ENCODE peak calls at places on chromosomes 7 and 10, in seven cellular contexts. N, F, C, V, Z, T and U are unnamed samples.
A peak's percentile ranks its signal among the peaks of the same experiment; 100 is the strongest.

GRCh38 chr7:94414481-94414880 is 19.8 kb downstream of the COL1A2 start:
- DNase-seq in Z (no peak), T (no peak), N (no peak), V (no peak), C (no peak), F (no peak), U (peak; percentile 3)

GRCh38 chr7:157011333-157012112 is 1.1 kb upstream of the MNX1 start:
- DNase-seq in N (no peak), Z (no peak), V (no peak), C (peak; percentile 53), F (no peak), T (no peak), U (peak; percentile 12)

GRCh38 chr10:19658131-19658530 is 158.1 kb upstream of the PLXDC2 start:
- DNase-seq in T (no peak), Z (no peak), V (peak; percentile 8), C (no peak), N (no peak), F (no peak), U (peak; percentile 3)

GRCh38 chr7:70620333-70621055 is 511.4 kb upstream of the GALNT17 start:
- DNase-seq in V (no peak), T (no peak), F (no peak), N (no peak), Z (no peak), C (no peak), U (no peak)

GRCh38 chr10:113026679-113027078 is 76.6 kb downstream of the TCF7L2 start:
- DNase-seq in V (no peak), N (no peak), T (no peak), F (no peak), C (no peak), Z (no peak), U (no peak)

GRCh38 chr10:68938117-68938516 is 17.9 kb upstream of the DDX21 start:
- DNase-seq in T (no peak), V (peak; percentile 13), C (no peak), Z (no peak), N (no peak), F (no peak), U (no peak)

GRCh38 chr10:576130-576465 is 113.4 kb downstream of the DIP2C start:
- DNase-seq in C (no peak), V (peak; percentile 67), Z (no peak), N (peak; percentile 94), T (no peak), F (no peak), U (no peak)

GRCh38 chr7:7882888-7883287 is 85.7 kb upstream of the GLCCI1 start:
- DNase-seq in N (no peak), Z (no peak), T (no peak), F (no peak), V (no peak), C (no peak), U (no peak)

GRCh38 chr7:135578569-135578968 is 20.9 kb downstream of the NUP205 start:
- DNase-seq in C (no peak), F (no peak), V (no peak), Z (no peak), T (no peak), N (no peak), U (no peak)

GRCh38 chr7:70392282-70392681 is 739.7 kb upstream of the GALNT17 start:
- DNase-seq in F (no peak), C (no peak), N (no peak), V (peak; percentile 36), T (no peak), Z (no peak), U (no peak)

GRCh38 chr10:15200626-15201025 is 32.1 kb upstream of the NMT2 start:
- DNase-seq in V (peak; percentile 78), C (no peak), T (no peak), F (no peak), Z (no peak), N (peak; percentile 78), U (peak; percentile 89)

GRCh38 chr10:13930123-13930522 is 343.4 kb downstream of the PRPF18 start:
- DNase-seq in N (no peak), C (peak; percentile 6), V (no peak), T (no peak), F (no peak), Z (no peak), U (no peak)

GRCh38 chr7:135801045-135801693 is 52.6 kb upstream of the FAM180A start:
- DNase-seq in Z (no peak), N (peak; percentile 51), F (no peak), V (peak; percentile 70), T (peak; percentile 22), C (peak; percentile 88), U (peak; percentile 80)

GRCh38 chr10:94206176-94206575 is 156.6 kb downstream of the NOC3L start:
- DNase-seq in F (no peak), V (no peak), N (no peak), Z (no peak), T (no peak), C (no peak), U (no peak)

GRCh38 chr7:116951366-116952292 is 1.7 kb upstream of the ST7 start:
- DNase-seq in N (no peak), F (no peak), C (no peak), T (no peak), Z (no peak), V (no peak), U (no peak)

GRCh38 chr7:133742709-133743538 is 384.2 kb upstream of the LRGUK start:
- DNase-seq in C (peak; percentile 18), F (no peak), Z (no peak), V (peak; percentile 33), N (peak; percentile 16), T (no peak), U (peak; percentile 42)

GRCh38 chr7:155219947-155220769 is 77.5 kb upstream of the INSIG1 start:
- DNase-seq in N (no peak), Z (no peak), T (no peak), V (peak; percentile 28), C (peak; percentile 21), F (no peak), U (no peak)

GRCh38 chr7:104791065-104791464 is 222.9 kb upstream of the KMT2E start:
- DNase-seq in T (no peak), V (peak; percentile 59), Z (no peak), F (no peak), N (peak; percentile 48), C (peak; percentile 43), U (peak; percentile 66)

GRCh38 chr7:4724648-4725013 is 42.5 kb downstream of the FOXK1 start:
- DNase-seq in Z (no peak), T (no peak), N (peak; percentile 14), F (no peak), V (no peak), C (no peak), U (peak; percentile 24)

GRCh38 chr10:22321831-22322662 is 1.1 kb downstream of the BMI1 start:
- DNase-seq in N (peak; percentile 23), C (peak; percentile 70), F (no peak), T (peak; percentile 84), Z (no peak), V (no peak), U (no peak)

GRCh38 chr7:64294701-64295420 is 18.9 kb upstream of the ZNF736 start:
- DNase-seq in F (no peak), N (no peak), Z (no peak), T (no peak), C (no peak), V (no peak), U (no peak)

GRCh38 chr10:104548090-104548489 is 93.0 kb upstream of the SORCS3 start:
- DNase-seq in C (peak; percentile 71), F (no peak), N (peak; percentile 25), V (peak; percentile 61), Z (no peak), T (no peak), U (peak; percentile 24)

GRCh38 chr7:80060218-80060806 is 74.3 kb upstream of the GNAI1 start:
- DNase-seq in N (peak; percentile 43), F (no peak), T (peak; percentile 6), C (peak; percentile 38), V (peak; percentile 73), Z (no peak), U (peak; percentile 80)

GRCh38 chr10:4354382-4354812 is 471.6 kb upstream of the AKR1E2 start:
- DNase-seq in C (no peak), N (peak; percentile 96), V (peak; percentile 93), Z (no peak), T (no peak), F (no peak), U (peak; percentile 84)

GRCh38 chr10:103745264-103746247 is 109.8 kb downstream of the SH3PXD2A start:
- DNase-seq in V (peak; percentile 90), Z (no peak), F (no peak), C (no peak), N (peak; percentile 96), T (no peak), U (peak; percentile 91)

GRCh38 chr7:55132890-55133551 is 114.2 kb downstream of the EGFR start:
- DNase-seq in Z (no peak), N (peak; percentile 100), F (no peak), C (no peak), T (no peak), V (no peak), U (peak; percentile 98)

GRCh38 chr10:6493521-6494451 is 86.3 kb downstream of the PRKCQ start:
- DNase-seq in F (no peak), V (peak; percentile 85), C (no peak), Z (no peak), N (peak; percentile 89), T (no peak), U (no peak)

GRCh38 chr7:28037220-28038010 is 143.2 kb downstream of the JAZF1 start:
- DNase-seq in V (peak; percentile 93), Z (no peak), F (no peak), C (no peak), N (peak; percentile 96), T (no peak), U (peak; percentile 96)

GRCh38 chr10:15311885-15312280 is 59.2 kb downstream of the FAM171A1 start:
- DNase-seq in Z (no peak), C (no peak), T (no peak), N (no peak), F (no peak), V (no peak), U (no peak)

GRCh38 chr7:26081627-26082026 is 70.4 kb upstream of the NFE2L3 start:
- DNase-seq in V (peak; percentile 14), C (peak; percentile 29), N (no peak), F (no peak), T (no peak), Z (no peak), U (peak; percentile 5)

GRCh38 chr10:71078454-71079145 is 133.8 kb upstream of the UNC5B start:
- DNase-seq in V (no peak), N (no peak), T (no peak), Z (no peak), C (no peak), F (no peak), U (no peak)

GRCh38 chr10:78433063-78433717 is 399.5 kb downstream of the RPS24 start:
- DNase-seq in T (no peak), N (no peak), Z (no peak), V (no peak), F (no peak), C (peak; percentile 28), U (peak; percentile 65)

GRCh38 chr7:104548861-104549260 is 220.5 kb downstream of the LHFPL3 start:
- DNase-seq in C (no peak), V (no peak), Z (no peak), T (no peak), N (no peak), F (no peak), U (peak; percentile 12)

GRCh38 chr10:61793760-61794713 is 107.5 kb upstream of the ARID5B start:
- DNase-seq in V (no peak), N (no peak), T (no peak), C (no peak), F (no peak), Z (no peak), U (peak; percentile 72)

GRCh38 chr7:101017099-101017777 is 2.6 kb upstream of the MUC17 start:
- DNase-seq in F (peak; percentile 47), Z (no peak), N (peak; percentile 78), T (no peak), V (peak; percentile 82), C (peak; percentile 77), U (peak; percentile 72)

GRCh38 chr7:159027803-159028455 is 116.7 kb downstream of the VIPR2 start:
- DNase-seq in F (no peak), N (peak; percentile 34), C (peak; percentile 39), T (no peak), V (peak; percentile 67), Z (no peak), U (peak; percentile 47)